ENCODE peak calls at places on chromosomes 6 and 20, in ten cellular contexts. S is sigmoid colon; Z is mesendoderm; R is neural progenitor cell; P is naive thymus-derived CD4-positive, alpha-beta T cell; O is transverse colon; G is PC-3; L is prostate gland; A is heart left ventricle; D is right lobe of liver. X is an unnamed sample. For H3K4me1, the result is how much of the 10 kb centered on the place peaks cover.

GRCh38 chr20:24673678-24674570 is 204.5 kb downstream of the SYNDIG1 start:
- DNase-seq in L (no peak), P (no peak), S (peak), A (no peak), Z (no peak), G (peak), D (no peak), O (no peak), R (no peak), X (no peak)

GRCh38 chr20:41072919-41073318 is 44.3 kb downstream of the TOP1 start:
- DNase-seq in G (no peak), R (no peak), D (no peak), L (no peak), P (no peak), S (no peak), Z (no peak), O (no peak), A (no peak), X (no peak)

GRCh38 chr20:41336711-41337492 is 3.7 kb upstream of the LPIN3 start:
- DNase-seq in A (peak), L (no peak), S (no peak), G (no peak), O (no peak), P (no peak), D (no peak), Z (no peak), R (no peak), X (no peak)

GRCh38 chr6:55825402-55826051 is 49.9 kb downstream of the BMP5 start:
- DNase-seq in Z (peak), D (no peak), R (peak), G (peak), L (no peak), P (no peak), S (no peak), O (no peak), A (no peak), X (no peak)

GRCh38 chr20:64153861-64154589 is 10.2 kb upstream of the MYT1 start:
- DNase-seq in R (no peak), A (no peak), G (no peak), L (no peak), Z (no peak), O (no peak), D (no peak), P (no peak), S (peak), X (no peak)

GRCh38 chr20:58665606-58666005 is 14.5 kb downstream of the STX16 start:
- DNase-seq in D (no peak), L (no peak), A (no peak), Z (no peak), P (no peak), O (no peak), R (no peak), G (no peak), S (no peak), X (no peak)

GRCh38 chr20:63416109-63416430 is 54.9 kb upstream of the CHRNA4 start:
- DNase-seq in D (no peak), P (no peak), Z (no peak), G (no peak), O (no peak), S (no peak), L (no peak), R (no peak), A (no peak), X (no peak)

GRCh38 chr6:99393366-99393697 is 663 bp downstream of the COQ3 start:
- DNase-seq in D (no peak), P (no peak), R (no peak), O (no peak), G (no peak), Z (no peak), S (no peak), A (no peak), L (no peak), X (no peak)

GRCh38 chr6:5302995-5303622 is 41.8 kb downstream of the FARS2 start:
- DNase-seq in O (peak), P (peak), G (peak), D (peak), A (peak), R (peak), S (no peak), L (peak), Z (peak), X (peak)

GRCh38 chr6:141988954-141989705 is 143.6 kb upstream of the GJE1 start:
- DNase-seq in L (peak), G (peak), Z (peak), R (peak), A (no peak), S (no peak), D (peak), P (peak), O (no peak), X (no peak)

GRCh38 chr6:28408076-28408802 is 8.7 kb upstream of the ZSCAN12 start:
- DNase-seq in A (no peak), G (no peak), S (no peak), O (no peak), Z (no peak), R (no peak), P (no peak), L (no peak), D (no peak), X (no peak)

GRCh38 chr20:11118802-11119380 is 445.1 kb upstream of the JAG1 start:
- DNase-seq in G (peak), L (no peak), A (no peak), O (no peak), P (no peak), Z (no peak), S (no peak), D (no peak), R (no peak), X (no peak)

GRCh38 chr20:2516399-2516798 is 7.7 kb upstream of the ZNF343 start:
- DNase-seq in L (no peak), R (no peak), G (no peak), Z (no peak), O (no peak), D (no peak), S (no peak), A (no peak), P (no peak), X (no peak)

GRCh38 chr6:56483929-56484328 is 158.8 kb downstream of the DST start:
- DNase-seq in O (no peak), P (no peak), Z (no peak), G (peak), L (no peak), D (no peak), R (no peak), A (no peak), S (no peak), X (no peak)

DNA sequence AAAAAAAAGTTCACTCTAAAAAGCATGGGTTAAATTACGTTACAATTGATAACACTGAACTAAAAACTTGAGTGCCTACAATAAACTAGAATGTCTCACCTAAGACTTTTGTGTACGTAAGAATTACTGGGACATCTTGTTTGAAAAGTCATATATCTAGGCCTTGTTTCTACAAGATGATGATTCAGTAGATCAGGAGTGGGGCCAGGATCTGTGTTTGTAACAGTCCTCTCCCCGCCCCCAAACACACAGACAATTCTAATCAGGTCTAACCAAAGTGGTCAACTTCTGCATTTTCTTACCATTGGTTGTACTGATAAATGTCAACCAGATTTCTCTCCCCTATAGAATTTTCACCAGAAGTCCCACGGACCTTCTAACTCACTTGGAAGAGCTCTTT is 56.9 kb downstream of the RAMACL start:
- DNase-seq in R (no peak), Z (no peak), S (no peak), P (no peak), G (peak), D (no peak), A (no peak), L (no peak), O (no peak), X (no peak)
- H3K4me1 ChIP-seq in R (under half), Z (under half), S (under half), P (under half), G (under half), D (under half), A (under half), L (under half), O (under half), X (under half)

DNA sequence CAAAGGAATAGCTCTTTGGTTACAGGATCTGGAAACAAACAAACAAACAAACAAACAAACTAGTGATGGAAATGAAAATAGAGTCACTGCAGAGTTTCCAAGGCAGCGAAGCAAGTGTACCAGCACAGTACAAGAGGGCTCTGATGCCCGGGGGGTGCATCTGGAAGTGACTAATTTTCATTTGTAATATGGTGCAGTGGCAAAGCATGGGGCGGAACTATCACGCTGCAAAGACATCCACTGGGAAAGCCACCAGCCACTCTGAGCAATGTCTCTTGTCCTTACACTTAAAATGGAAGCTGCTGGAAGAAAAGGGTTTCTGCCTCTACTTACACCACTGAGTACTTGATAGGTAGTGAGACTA is 44.4 kb upstream of the NEDD9 start:
- DNase-seq in D (no peak), R (no peak), G (peak), O (no peak), S (no peak), Z (no peak), L (no peak), A (no peak), P (no peak), X (no peak)
- H3K27ac ChIP-seq in D (no peak), R (no peak), G (peak), O (peak), S (no peak), Z (peak), L (no peak), A (no peak), P (no peak), X (peak)

GRCh38 chr6:13417431-13417830 is 70.0 kb downstream of the GFOD1 start:
- DNase-seq in S (no peak), R (no peak), G (no peak), A (no peak), O (no peak), D (no peak), P (no peak), L (no peak), Z (no peak), X (no peak)

GRCh38 chr6:13419422-13419821 is 68.0 kb downstream of the GFOD1 start:
- DNase-seq in R (no peak), P (no peak), A (no peak), Z (no peak), O (no peak), D (no peak), G (no peak), L (no peak), S (no peak), X (no peak)

GRCh38 chr6:13417954-13418353 is 69.4 kb downstream of the GFOD1 start:
- DNase-seq in P (no peak), S (no peak), D (peak), R (no peak), G (no peak), L (no peak), Z (no peak), O (no peak), A (no peak), X (no peak)

GRCh38 chr6:13419826-13420225 is 67.6 kb downstream of the GFOD1 start:
- DNase-seq in G (no peak), R (no peak), A (no peak), Z (no peak), P (no peak), D (no peak), S (no peak), L (no peak), O (no peak), X (no peak)

GRCh38 chr6:13418838-13419237 is 68.6 kb downstream of the GFOD1 start:
- DNase-seq in Z (no peak), A (no peak), D (no peak), P (no peak), O (no peak), L (no peak), R (no peak), S (no peak), G (no peak), X (no peak)
- H3K4me1 ChIP-seq in Z (under half), A (half or more), D (under half), P (under half), O (under half), L (under half), R (under half), S (half or more), G (under half), X (half or more)

GRCh38 chr6:135022050-135022697 is 32.4 kb downstream of the HBS1L start:
- DNase-seq in L (no peak), P (no peak), O (no peak), D (no peak), Z (no peak), A (no peak), R (no peak), S (no peak), G (no peak), X (no peak)

GRCh38 chr6:135030056-135030473 is 24.6 kb downstream of the HBS1L start:
- DNase-seq in G (no peak), P (peak), S (no peak), R (no peak), D (no peak), O (no peak), A (no peak), Z (no peak), L (no peak), X (no peak)

GRCh38 chr6:135021310-135022049 is 33.1 kb downstream of the HBS1L start:
- DNase-seq in O (no peak), A (no peak), L (no peak), Z (no peak), D (no peak), P (no peak), G (no peak), R (no peak), S (no peak), X (no peak)

GRCh38 chr6:135025775-135026174 is 28.8 kb downstream of the HBS1L start:
- DNase-seq in A (no peak), S (no peak), Z (no peak), L (no peak), R (peak), P (no peak), O (no peak), G (no peak), D (no peak), X (no peak)

DNA sequence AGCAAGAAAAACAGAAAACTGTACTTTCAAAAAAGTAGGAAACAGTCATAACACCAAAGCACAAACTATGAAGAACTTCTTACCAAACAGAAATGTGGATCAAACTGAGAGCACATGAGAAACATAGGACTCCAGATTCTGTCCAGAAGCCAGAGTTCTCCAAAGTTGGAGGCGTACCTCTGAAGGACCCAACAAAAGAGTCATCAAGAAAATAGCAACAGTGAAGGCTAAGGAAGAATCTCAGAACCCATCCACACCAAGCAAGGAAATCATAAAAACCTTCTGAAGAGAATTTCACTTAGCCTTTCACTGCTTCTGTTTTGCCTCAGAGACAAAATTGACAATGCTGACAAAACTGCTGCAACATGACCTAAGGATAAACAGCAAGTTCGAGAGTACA is 29.4 kb downstream of the HBS1L start:
- DNase-seq in A (no peak), L (no peak), O (no peak), P (no peak), R (no peak), G (no peak), D (no peak), Z (no peak), S (no peak), X (no peak)
- H3K27ac ChIP-seq in A (no peak), L (no peak), O (no peak), P (peak), R (peak), G (no peak), D (no peak), Z (no peak), S (no peak), X (no peak)

GRCh38 chr6:16135078-16135477 is 6.2 kb downstream of the MYLIP start:
- DNase-seq in G (no peak), A (no peak), D (no peak), S (no peak), L (no peak), Z (peak), R (no peak), O (no peak), P (no peak), X (no peak)

GRCh38 chr6:16136086-16136485 is 7.2 kb downstream of the MYLIP start:
- DNase-seq in S (no peak), D (no peak), O (no peak), G (no peak), Z (no peak), L (no peak), R (no peak), P (peak), A (no peak), X (no peak)

GRCh38 chr6:16132909-16133308 is 4.0 kb downstream of the MYLIP start:
- DNase-seq in P (no peak), R (no peak), G (no peak), Z (peak), O (no peak), D (no peak), L (no peak), A (no peak), S (no peak), X (no peak)

GRCh38 chr6:16136536-16137450 is 7.9 kb downstream of the MYLIP start:
- DNase-seq in S (no peak), L (peak), D (no peak), R (no peak), G (peak), O (no peak), P (no peak), A (no peak), Z (no peak), X (no peak)

DNA sequence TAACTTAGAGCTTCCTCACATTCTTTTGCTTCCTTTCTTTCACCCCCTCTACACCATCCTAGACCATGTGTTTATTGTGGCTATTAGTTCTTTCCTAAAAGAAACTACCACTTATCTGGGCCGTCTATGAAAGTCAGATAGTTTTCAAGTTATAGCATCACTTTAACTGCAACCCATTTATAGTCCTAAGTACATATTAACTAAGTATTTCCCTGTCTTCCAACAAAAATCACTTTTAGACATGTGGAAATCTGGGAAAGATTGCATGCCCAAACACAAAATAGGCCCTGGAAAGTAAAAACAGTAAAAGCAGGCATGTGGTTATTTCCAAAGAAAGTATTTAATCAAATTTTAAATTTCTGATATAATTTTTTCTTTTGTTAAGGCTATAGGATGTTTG is 5.5 kb downstream of the MYLIP start:
- DNase-seq in G (no peak), R (no peak), L (no peak), O (no peak), Z (no peak), D (no peak), S (no peak), A (no peak), P (no peak), X (no peak)
- H3K4me1 ChIP-seq in G (half or more), R (under half), L (under half), O (half or more), Z (under half), D (under half), S (half or more), A (half or more), P (half or more), X (half or more)

GRCh38 chr6:35451354-35452185 is 568 bp upstream of the FANCE start:
- DNase-seq in P (no peak), R (no peak), G (no peak), A (no peak), L (no peak), S (no peak), O (peak), D (no peak), Z (no peak), X (no peak)
- H3K27ac ChIP-seq in P (peak), R (no peak), G (no peak), A (no peak), L (peak), S (peak), O (peak), D (no peak), Z (no peak), X (peak)

GRCh38 chr6:10418361-10418861 is 3.5 kb upstream of the TFAP2A start:
- DNase-seq in D (no peak), G (no peak), A (no peak), S (no peak), O (no peak), L (no peak), R (no peak), P (no peak), Z (no peak), X (no peak)

GRCh38 chr6:10416516-10416862 is 1.6 kb upstream of the TFAP2A start:
- DNase-seq in A (no peak), S (no peak), L (no peak), O (no peak), R (no peak), Z (no peak), P (no peak), D (no peak), G (no peak), X (no peak)

GRCh38 chr6:10415593-10416480 is 963 bp upstream of the TFAP2A start:
- DNase-seq in O (no peak), P (no peak), D (no peak), S (no peak), G (peak), L (no peak), R (no peak), Z (no peak), A (no peak), X (no peak)

GRCh38 chr6:10417681-10418104 is 2.8 kb upstream of the TFAP2A start:
- DNase-seq in P (no peak), A (no peak), Z (peak), G (no peak), R (peak), L (no peak), S (no peak), D (no peak), O (no peak), X (peak)

GRCh38 chr6:10416863-10417641 is 2.2 kb upstream of the TFAP2A start:
- DNase-seq in R (peak), Z (peak), L (no peak), D (no peak), G (no peak), S (no peak), P (no peak), O (no peak), A (no peak), X (peak)
- H3K4me1 ChIP-seq in R (half or more), Z (under half), L (under half), D (under half), G (under half), S (under half), P (under half), O (under half), A (half or more), X (under half)

DNA sequence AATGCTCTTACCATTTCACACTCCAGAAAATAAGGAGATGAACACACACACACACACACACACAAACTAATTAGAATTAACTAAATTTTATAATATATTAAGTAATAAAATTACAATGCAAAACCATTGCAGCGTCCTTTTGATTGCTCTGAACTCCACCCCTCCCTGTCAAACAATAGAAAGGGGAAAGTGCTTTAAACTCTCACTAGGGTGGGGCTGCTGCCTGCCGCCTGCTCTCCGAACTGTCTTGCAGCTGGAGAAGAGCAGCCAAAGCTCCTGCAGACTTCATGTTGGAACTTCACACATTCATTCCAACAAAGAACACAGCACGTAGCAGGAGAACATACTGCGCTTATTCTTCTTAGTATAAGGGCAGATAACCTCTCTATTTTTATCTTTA is 83.2 kb downstream of the GCLC start:
- DNase-seq in G (no peak), O (peak), P (no peak), Z (no peak), S (no peak), A (no peak), L (no peak), R (peak), D (no peak), X (no peak)
- H3K27ac ChIP-seq in G (no peak), O (no peak), P (no peak), Z (no peak), S (no peak), A (peak), L (peak), R (no peak), D (no peak), X (no peak)